ENCODE peak calls at places on chromosome 18, in nine cellular contexts. W, Q, T, Y, C, Z, M, G and V are unnamed samples.

GRCh38 chr18:52844323-52844722 is 504.3 kb downstream of the DCC start:
- DNase-seq in W (no peak), Y (no peak), G (no peak), Z (no peak), T (no peak), Q (no peak), C (no peak), M (no peak), V (no peak)

GRCh38 chr18:22063672-22064071 is 105.7 kb upstream of the GATA6 start:
- DNase-seq in Q (no peak), W (no peak), Y (no peak), G (no peak), T (no peak), Z (no peak), C (no peak), M (no peak), V (no peak)

GRCh38 chr18:22106536-22107292 is 62.7 kb upstream of the GATA6 start:
- DNase-seq in M (no peak), Y (peak; percentile 37), C (no peak), Z (peak; percentile 69), T (no peak), W (no peak), Q (no peak), G (no peak), V (no peak)

GRCh38 chr18:63071566-63072175 is 247.9 kb downstream of the BCL2 start:
- DNase-seq in Q (no peak), T (no peak), G (no peak), W (no peak), Y (no peak), C (no peak), Z (no peak), M (no peak), V (no peak)

GRCh38 chr18:13808294-13809024 is 15.5 kb upstream of the MC5R start:
- DNase-seq in Z (no peak), Y (no peak), T (no peak), C (no peak), Q (no peak), M (no peak), W (no peak), G (no peak), V (no peak)

GRCh38 chr18:69787825-69788547 is 159.7 kb downstream of the CD226 start:
- DNase-seq in Y (peak; percentile 68), C (peak; percentile 27), Z (peak; percentile 65), M (peak; percentile 31), G (no peak), Q (no peak), W (peak; percentile 69), T (no peak), V (no peak)

GRCh38 chr18:52615321-52615720 is 275.3 kb downstream of the DCC start:
- DNase-seq in W (no peak), Y (no peak), T (no peak), M (no peak), Q (no peak), Z (no peak), G (no peak), C (no peak), V (no peak)

GRCh38 chr18:79789091-79789891 is 8.4 kb upstream of the KCNG2 start:
- DNase-seq in Y (no peak), M (no peak), Z (no peak), C (no peak), Q (no peak), W (no peak), G (no peak), T (no peak), V (no peak)

GRCh38 chr18:2889761-2890192 is 43.0 kb downstream of the EMILIN2 start:
- DNase-seq in W (no peak), Z (peak; percentile 27), G (no peak), Q (no peak), C (peak; percentile 62), Y (peak; percentile 43), T (no peak), M (no peak), V (no peak)

GRCh38 chr18:7467708-7468466 is 99.2 kb upstream of the PTPRM start:
- DNase-seq in Y (peak; percentile 8), C (peak; percentile 23), T (no peak), M (no peak), W (no peak), Q (no peak), Z (peak; percentile 54), G (no peak), V (no peak)